ENCODE peak calls at places on chromosomes 3 and 15, in four cellular contexts. S is stimulated activated naive CD8-positive, alpha-beta T cell treated with anti-CD3 and anti-CD28 coated beads, Interleukin-15, Interleukin-2, amounts not matched to agents 100 U/mL and 50 U/mL, for 24 hours; B is HCEC 1CT; G is kidney glomerular epithelial cell. E is an unnamed sample.
A peak's percentile ranks its signal among the peaks of the same experiment; 100 is the strongest.

GRCh38 chr15:50224606-50225005 is 40.9 kb downstream of the HDC start:
- DNase-seq in G (no peak), S (no peak), B (peak; percentile 28), E (peak; percentile 13)

GRCh38 chr3:30401971-30402370 is 204.4 kb upstream of the TGFBR2 start:
- DNase-seq in S (no peak), B (peak; percentile 44), G (no peak), E (peak; percentile 66)

GRCh38 chr3:65636326-65636725 is 402.4 kb downstream of the MAGI1 start:
- DNase-seq in G (no peak), S (no peak), B (no peak), E (no peak)

GRCh38 chr15:28892789-28893610 is 7.2 kb downstream of the APBA2 start:
- DNase-seq in S (no peak), B (peak; percentile 22), G (no peak), E (no peak)

GRCh38 chr3:187343670-187344069 is 24.5 kb upstream of the RTP4 start:
- DNase-seq in S (no peak), G (no peak), B (no peak), E (no peak)

GRCh38 chr3:17258823-17259436 is 374.2 kb downstream of the PLCL2 start:
- DNase-seq in S (no peak), G (no peak), B (peak; percentile 23), E (peak; percentile 9)

GRCh38 chr15:48939686-48940085 is 24.0 kb downstream of the SHC4 start:
- DNase-seq in B (peak; percentile 98), G (peak; percentile 67), S (no peak), E (peak; percentile 89)

GRCh38 chr3:81554348-81554747 is 207.1 kb downstream of the GBE1 start:
- DNase-seq in G (no peak), B (no peak), S (no peak), E (peak; percentile 19)

GRCh38 chr15:79812536-79812935 is 84.3 kb downstream of the MTHFS start:
- DNase-seq in G (no peak), S (no peak), B (no peak), E (no peak)

GRCh38 chr15:31236184-31237041 is 90.2 kb upstream of the KLF13 start:
- DNase-seq in B (peak; percentile 91), G (peak; percentile 70), S (no peak), E (peak; percentile 94)

GRCh38 chr15:94522125-94522524 is 290.8 kb downstream of the MCTP2 start:
- DNase-seq in G (no peak), B (no peak), S (no peak), E (no peak)

GRCh38 chr3:63670544-63670943 is 18.1 kb downstream of the SNTN start:
- DNase-seq in S (no peak), B (no peak), G (no peak), E (no peak)

GRCh38 chr15:85473455-85473854 is 93.1 kb downstream of the AKAP13 start:
- DNase-seq in B (peak; percentile 34), G (peak; percentile 31), S (no peak), E (no peak)

GRCh38 chr3:188061133-188061532 is 92.8 kb upstream of the LPP start:
- DNase-seq in G (peak; percentile 3), B (peak; percentile 36), S (peak; percentile 65), E (peak; percentile 44)

GRCh38 chr3:107987036-107987557 is 103.7 kb downstream of the CD47 start:
- DNase-seq in B (peak; percentile 95), S (no peak), G (peak; percentile 93), E (peak; percentile 94)

GRCh38 chr3:184354121-184354728 is 7.2 kb downstream of the CLCN2 start:
- DNase-seq in B (no peak), S (peak; percentile 81), G (peak; percentile 10), E (no peak)

GRCh38 chr15:78937132-78937739 is 7.6 kb downstream of the CTSH start:
- DNase-seq in B (no peak), S (peak; percentile 20), G (no peak), E (no peak)

GRCh38 chr15:93829115-93829849 is 402.1 kb upstream of the MCTP2 start:
- DNase-seq in S (no peak), B (no peak), G (peak; percentile 39), E (no peak)

GRCh38 chr3:24086597-24087369 is 141.7 kb downstream of the NR1D2 start:
- DNase-seq in B (no peak), S (no peak), G (no peak), E (peak; percentile 46)

GRCh38 chr3:196694202-196694638 is 17.8 kb downstream of the CEP19 start:
- DNase-seq in B (peak; percentile 24), G (peak; percentile 6), S (no peak), E (peak; percentile 24)

GRCh38 chr15:70447927-70448698 is 315.2 kb downstream of the UACA start:
- DNase-seq in B (no peak), S (peak; percentile 54), G (no peak), E (no peak)

GRCh38 chr3:146473726-146474125 is 4.4 kb upstream of the PLSCR2 start:
- DNase-seq in G (no peak), B (no peak), S (no peak), E (peak; percentile 87)